ENCODE peak calls at places on chromosomes 16 and 17, in six cellular contexts. C, G, T, E, D and Y are unnamed samples.

GRCh38 chr16:67397451-67397801 is 4.1 kb upstream of the TPPP3 start:
- DNase-seq in C (no peak), D (no peak), E (no peak), T (no peak), G (peak), Y (no peak)

GRCh38 chr17:48629411-48629759 is 3.2 kb upstream of the HOXB9 start:
- DNase-seq in D (no peak), G (no peak), E (no peak), T (no peak), C (no peak), Y (no peak)

GRCh38 chr16:75379911-75380847 is 53.1 kb downstream of the CFDP1 start:
- DNase-seq in C (no peak), T (peak), G (no peak), E (peak), D (no peak), Y (peak)

GRCh38 chr16:47052666-47053640 is 79.5 kb upstream of the DNAJA2 start:
- DNase-seq in C (no peak), G (no peak), D (no peak), T (no peak), E (no peak), Y (no peak)

GRCh38 chr17:2222901-2223616 is 80.5 kb downstream of the SMG6 start:
- DNase-seq in D (peak), G (peak), T (peak), C (no peak), E (peak), Y (peak)

GRCh38 chr16:81560979-81561657 is 116.5 kb downstream of the CMIP start:
- DNase-seq in G (no peak), D (no peak), C (no peak), T (no peak), E (no peak), Y (no peak)

GRCh38 chr17:62601438-62601837 is 26.0 kb upstream of the MRC2 start:
- DNase-seq in T (no peak), D (no peak), E (no peak), C (no peak), G (no peak), Y (no peak)

GRCh38 chr17:77829871-77830799 is 128.4 kb upstream of the TNRC6C start:
- DNase-seq in C (peak), G (peak), T (no peak), D (peak), E (no peak), Y (no peak)